ENCODE peak calls at places on chromosomes 4 and X, in four cellular contexts. One of them, this sample, is unnamed.

GRCh38 chr4:38190717-38191178 is 230.6 kb downstream of the PTTG2 start:
- DNase-seq in H9: no peak
- DNase-seq in mesendoderm: no peak
- DNase-seq in H1: no peak
- DNase-seq in this sample: peak

GRCh38 chrX:51461053-51462050 is 35.0 kb downstream of the NUDT11 start:
- DNase-seq in H9: peak
- DNase-seq in mesendoderm: peak
- DNase-seq in H1: no peak
- DNase-seq in this sample: peak

GRCh38 chr4:2036866-2037265 is 22.3 kb upstream of the NAT8L start:
- DNase-seq in H9: no peak
- DNase-seq in mesendoderm: no peak
- DNase-seq in H1: no peak
- DNase-seq in this sample: no peak

GRCh38 chr4:6454112-6454910 is 18.1 kb downstream of the PPP2R2C start:
- DNase-seq in H9: no peak
- DNase-seq in mesendoderm: no peak
- DNase-seq in H1: no peak
- DNase-seq in this sample: no peak

GRCh38 chr4:69759189-69759604 is 1.2 kb downstream of the SULT1B1 start:
- DNase-seq in H9: no peak
- DNase-seq in mesendoderm: no peak
- DNase-seq in H1: no peak
- DNase-seq in this sample: no peak

GRCh38 chr4:78781925-78782324 is 5.8 kb downstream of the BMP2K start:
- DNase-seq in H9: no peak
- DNase-seq in mesendoderm: no peak
- DNase-seq in H1: no peak
- DNase-seq in this sample: no peak

GRCh38 chrX:148500428-148501120 is at the start of gene AFF2:
- DNase-seq in H9: peak
- DNase-seq in mesendoderm: peak
- DNase-seq in H1: peak
- DNase-seq in this sample: no peak

GRCh38 chr4:82491251-82491960 is 61.0 kb downstream of the ENOPH1 start:
- DNase-seq in H9: no peak
- DNase-seq in mesendoderm: no peak
- DNase-seq in H1: no peak
- DNase-seq in this sample: no peak

GRCh38 chr4:68987007-68987406 is 35.4 kb upstream of the UGT2A3 start:
- DNase-seq in H9: no peak
- DNase-seq in mesendoderm: no peak
- DNase-seq in H1: no peak
- DNase-seq in this sample: no peak

GRCh38 chr4:55116450-55116849 is 8.9 kb downstream of the KDR start:
- DNase-seq in H9: no peak
- DNase-seq in mesendoderm: peak
- DNase-seq in H1: no peak
- DNase-seq in this sample: no peak

GRCh38 chr4:75717332-75717873 is 7.0 kb upstream of the USO1 start:
- DNase-seq in H9: no peak
- DNase-seq in mesendoderm: no peak
- DNase-seq in H1: peak
- DNase-seq in this sample: no peak

GRCh38 chr4:73615613-73616012 is 4.6 kb downstream of the RASSF6 start:
- DNase-seq in H9: peak
- DNase-seq in mesendoderm: peak
- DNase-seq in H1: no peak
- DNase-seq in this sample: no peak
- H3K56ac ChIP-seq in H9: no peak
- H3K56ac ChIP-seq in mesendoderm: no peak
- H3K56ac ChIP-seq in H1: no peak
- H3K56ac ChIP-seq in this sample: no peak

GRCh38 chr4:56252561-56253152 is 134.6 kb downstream of the AASDH start:
- DNase-seq in H9: no peak
- DNase-seq in mesendoderm: no peak
- DNase-seq in H1: no peak
- DNase-seq in this sample: no peak
- H3K56ac ChIP-seq in H9: no peak
- H3K56ac ChIP-seq in mesendoderm: peak
- H3K56ac ChIP-seq in H1: no peak
- H3K56ac ChIP-seq in this sample: no peak

GRCh38 chr4:148787831-148788477 is 345.7 kb upstream of the NR3C2 start:
- DNase-seq in H9: no peak
- DNase-seq in mesendoderm: peak
- DNase-seq in H1: no peak
- DNase-seq in this sample: peak
- H3K56ac ChIP-seq in H9: no peak
- H3K56ac ChIP-seq in mesendoderm: no peak
- H3K56ac ChIP-seq in H1: no peak
- H3K56ac ChIP-seq in this sample: no peak

DNA sequence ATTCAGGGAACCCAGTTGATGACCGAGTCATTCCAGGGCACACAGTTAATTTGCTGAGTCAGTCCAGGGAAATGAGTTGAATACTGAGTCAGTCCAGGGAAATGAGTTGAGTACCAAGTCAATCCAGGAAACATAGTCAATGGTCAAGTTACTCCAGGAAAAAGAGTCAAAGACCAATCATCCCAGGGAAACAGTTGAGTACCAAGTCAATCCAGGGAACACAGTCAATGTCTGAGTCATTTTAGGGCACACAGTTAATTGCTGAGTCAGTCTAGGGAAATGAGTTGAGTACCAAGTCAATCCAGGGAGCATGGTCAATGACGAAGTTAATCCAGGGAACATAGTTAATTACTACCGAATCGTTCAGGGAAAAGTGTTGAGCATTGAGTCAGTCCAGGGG is 754.4 kb downstream of the NLGN4X start:
- DNase-seq in H9: no peak
- DNase-seq in mesendoderm: no peak
- DNase-seq in H1: no peak
- DNase-seq in this sample: no peak
- H3K56ac ChIP-seq in H9: no peak
- H3K56ac ChIP-seq in mesendoderm: no peak
- H3K56ac ChIP-seq in H1: no peak
- H3K56ac ChIP-seq in this sample: no peak

DNA sequence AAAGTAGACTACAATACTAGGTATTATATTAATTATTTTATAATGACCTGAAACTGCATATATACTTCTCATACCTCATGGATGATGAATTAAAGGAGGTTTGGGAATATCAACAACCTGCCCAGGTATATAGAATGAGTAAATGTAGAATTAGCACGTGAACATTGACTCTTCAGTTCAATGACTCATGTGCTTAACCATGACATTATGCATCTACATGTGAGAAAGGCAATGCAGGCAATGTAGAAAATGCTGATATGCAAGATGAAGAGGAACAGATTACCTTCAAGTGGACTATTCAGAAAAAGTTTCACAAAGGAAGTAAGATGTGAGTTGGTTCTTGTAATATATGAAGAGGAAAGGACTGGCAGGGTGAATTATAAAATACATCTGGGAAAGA is 454.0 kb upstream of the ADGRL3 start:
- DNase-seq in H9: no peak
- DNase-seq in mesendoderm: no peak
- DNase-seq in H1: no peak
- DNase-seq in this sample: no peak
- H3K56ac ChIP-seq in H9: no peak
- H3K56ac ChIP-seq in mesendoderm: no peak
- H3K56ac ChIP-seq in H1: no peak
- H3K56ac ChIP-seq in this sample: no peak

GRCh38 chr4:109818268-109818667 is 2.7 kb downstream of the GAR1 start:
- DNase-seq in H9: no peak
- DNase-seq in mesendoderm: no peak
- DNase-seq in H1: no peak
- DNase-seq in this sample: no peak

GRCh38 chr4:109811707-109812106 is 3.9 kb upstream of the GAR1 start:
- DNase-seq in H9: no peak
- DNase-seq in mesendoderm: no peak
- DNase-seq in H1: no peak
- DNase-seq in this sample: no peak

GRCh38 chr4:109816082-109816442 is 500 bp downstream of the GAR1 start:
- DNase-seq in H9: no peak
- DNase-seq in mesendoderm: no peak
- DNase-seq in H1: no peak
- DNase-seq in this sample: no peak

GRCh38 chr4:109816894-109817293 is 1.3 kb downstream of the GAR1 start:
- DNase-seq in H9: no peak
- DNase-seq in mesendoderm: no peak
- DNase-seq in H1: no peak
- DNase-seq in this sample: no peak

DNA sequence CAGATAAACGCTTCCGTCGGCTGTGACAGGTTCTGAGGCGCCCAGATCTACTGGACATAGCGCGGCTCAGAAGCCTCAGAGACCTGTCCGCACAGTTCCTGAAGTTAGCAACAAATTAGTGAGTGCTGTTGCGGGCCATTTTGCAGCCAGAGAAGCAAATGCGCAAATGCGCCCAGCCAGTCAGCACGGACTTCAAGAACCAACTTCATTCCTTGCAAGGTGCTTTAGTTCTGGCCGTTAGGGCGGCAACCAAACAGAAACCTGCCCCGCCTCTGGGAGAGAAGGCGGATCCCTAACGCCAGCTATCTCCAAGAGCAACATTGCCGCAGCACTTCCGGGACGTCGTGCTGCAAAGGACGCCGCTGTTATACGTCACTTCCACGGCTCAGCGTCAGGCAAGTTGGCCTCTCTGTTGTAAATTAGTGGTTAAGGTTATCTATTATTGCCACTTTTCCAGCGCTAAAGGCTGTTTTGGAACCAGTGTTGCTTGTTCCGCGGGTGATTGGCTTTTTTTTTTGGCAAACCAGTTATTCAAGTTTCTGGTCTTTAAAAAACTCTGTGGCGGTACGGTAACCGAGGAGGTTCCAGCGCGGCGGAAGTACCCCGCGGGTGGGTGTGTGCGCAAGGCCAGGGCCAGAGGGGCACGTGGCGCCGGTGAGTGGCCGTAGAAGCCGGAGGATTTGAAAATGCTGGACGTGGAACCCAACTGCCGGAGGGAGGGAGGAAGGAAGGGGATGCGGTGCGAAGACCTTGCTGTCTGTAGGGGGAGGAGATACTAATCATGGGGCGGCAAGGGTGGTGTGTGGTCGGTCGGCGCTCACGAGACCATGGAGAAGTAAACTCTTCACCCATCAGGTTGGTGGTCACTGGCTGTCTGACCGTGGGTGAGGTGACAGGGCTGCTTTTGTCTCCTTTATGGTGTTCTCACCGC is at the start of gene GAR1:
- DNase-seq in H9: peak
- DNase-seq in mesendoderm: peak
- DNase-seq in H1: peak
- DNase-seq in this sample: peak
- H3K56ac ChIP-seq in H9: no peak
- H3K56ac ChIP-seq in mesendoderm: peak
- H3K56ac ChIP-seq in H1: peak
- H3K56ac ChIP-seq in this sample: peak

GRCh38 chr4:178010596-178010995 is 568.4 kb upstream of the AGA start:
- DNase-seq in H9: no peak
- DNase-seq in mesendoderm: no peak
- DNase-seq in H1: no peak
- DNase-seq in this sample: no peak
- H3K56ac ChIP-seq in H9: no peak
- H3K56ac ChIP-seq in mesendoderm: no peak
- H3K56ac ChIP-seq in H1: no peak
- H3K56ac ChIP-seq in this sample: no peak

GRCh38 chr4:16110199-16110598 is 26.4 kb upstream of the PROM1 start:
- DNase-seq in H9: no peak
- DNase-seq in mesendoderm: no peak
- DNase-seq in H1: no peak
- DNase-seq in this sample: no peak
- H3K56ac ChIP-seq in H9: no peak
- H3K56ac ChIP-seq in mesendoderm: no peak
- H3K56ac ChIP-seq in H1: no peak
- H3K56ac ChIP-seq in this sample: no peak

GRCh38 chr4:25621027-25621930 is 34.4 kb upstream of the SLC34A2 start:
- DNase-seq in H9: no peak
- DNase-seq in mesendoderm: no peak
- DNase-seq in H1: no peak
- DNase-seq in this sample: no peak
- H3K56ac ChIP-seq in H9: no peak
- H3K56ac ChIP-seq in mesendoderm: no peak
- H3K56ac ChIP-seq in H1: no peak
- H3K56ac ChIP-seq in this sample: no peak

This sample was measured in IMR-90.